ENCODE peak calls at places on chromosomes 3 and 15, in eight cellular contexts. T is adrenal gland, Y is breast epithelium, X is esophagus squamous epithelium, K is ovary, O is stomach, Z is thyroid gland, V is IMR-90. A is an unnamed sample.

GRCh38 chr3:45870099-45870498 is 16.2 kb upstream of the CCR9 start:
- DNase-seq in Z (no peak), V (no peak), O (no peak), K (no peak), Y (no peak), T (no peak), X (no peak), A (no peak)

GRCh38 chr3:184040010-184040409 is 8.5 kb downstream of the HTR3D start:
- DNase-seq in Y (no peak), K (no peak), O (peak; percentile 29), Z (no peak), V (peak; percentile 47), X (no peak), T (peak; percentile 23), A (peak; percentile 17)

GRCh38 chr3:169162107-169162506 is 501.4 kb downstream of the MECOM start:
- DNase-seq in X (no peak), Y (no peak), T (no peak), Z (no peak), O (no peak), K (no peak), V (no peak), A (no peak)

GRCh38 chr3:180467177-180467576 is 134.8 kb upstream of the TTC14 start:
- DNase-seq in X (no peak), O (no peak), K (no peak), T (no peak), Z (no peak), Y (no peak), V (no peak), A (no peak)

GRCh38 chr3:62131620-62132019 is 241.7 kb downstream of the FEZF2 start:
- DNase-seq in Y (no peak), V (peak; percentile 11), K (no peak), O (no peak), T (no peak), X (no peak), Z (no peak), A (no peak)

GRCh38 chr15:50813865-50814264 is 48.4 kb upstream of the SPPL2A start:
- DNase-seq in X (no peak), Y (no peak), Z (no peak), K (no peak), O (no peak), T (no peak), V (no peak), A (no peak)

GRCh38 chr15:56038015-56038414 is 44.6 kb upstream of the NEDD4 start:
- DNase-seq in Z (no peak), K (no peak), V (peak; percentile 67), O (no peak), T (no peak), Y (no peak), X (no peak), A (no peak)

GRCh38 chr15:63554337-63554927 is 42.8 kb upstream of the FBXL22 start:
- DNase-seq in T (no peak), V (peak; percentile 27), X (no peak), Z (no peak), Y (no peak), O (no peak), K (no peak), A (no peak)

GRCh38 chr3:55698826-55699225 is 211.7 kb upstream of the WNT5A start:
- DNase-seq in X (no peak), V (peak; percentile 68), K (no peak), O (no peak), T (no peak), Y (no peak), Z (no peak), A (no peak)

GRCh38 chr3:133742351-133743091 is 3.7 kb upstream of the TF start:
- DNase-seq in O (no peak), V (peak; percentile 29), K (no peak), T (no peak), Y (no peak), X (no peak), Z (no peak), A (peak; percentile 41)

GRCh38 chr15:38299216-38299615 is 46.6 kb downstream of the SPRED1 start:
- DNase-seq in O (no peak), Z (no peak), Y (no peak), K (no peak), V (peak; percentile 84), X (no peak), T (no peak), A (no peak)

GRCh38 chr3:188656196-188656982 is 502.4 kb downstream of the LPP start:
- DNase-seq in X (no peak), Y (no peak), O (no peak), T (no peak), K (no peak), Z (no peak), V (peak; percentile 61), A (no peak)

GRCh38 chr3:150490212-150490611 is 56.1 kb downstream of the SERP1 start:
- DNase-seq in Y (no peak), O (no peak), T (no peak), X (no peak), V (no peak), K (no peak), Z (no peak), A (no peak)

GRCh38 chr3:66468016-66468735 is 32.6 kb downstream of the LRIG1 start:
- DNase-seq in V (peak; percentile 41), Y (no peak), X (no peak), Z (no peak), K (no peak), O (no peak), T (no peak), A (no peak)

GRCh38 chr3:77668398-77668797 is 628.5 kb downstream of the ROBO2 start:
- DNase-seq in X (no peak), Y (no peak), V (no peak), Z (no peak), T (no peak), K (no peak), O (no peak), A (no peak)

GRCh38 chr3:134362670-134363380 is 11.4 kb downstream of the AMOTL2 start:
- DNase-seq in X (no peak), Y (peak; percentile 24), O (no peak), V (no peak), Z (peak; percentile 12), T (no peak), K (no peak), A (no peak)

GRCh38 chr3:124529826-124530571 is 200.3 kb upstream of the UMPS start:
- DNase-seq in O (no peak), K (no peak), Y (no peak), T (peak; percentile 23), X (no peak), Z (no peak), V (no peak), A (no peak)

GRCh38 chr3:167008765-167009164 is 371.3 kb downstream of the ZBBX start:
- DNase-seq in K (no peak), V (no peak), X (no peak), O (no peak), Z (no peak), T (no peak), Y (no peak), A (no peak)

GRCh38 chr3:40292637-40293036 is 16.9 kb upstream of the EIF1B start:
- DNase-seq in T (no peak), O (no peak), Y (no peak), V (no peak), X (no peak), K (no peak), Z (no peak), A (no peak)

GRCh38 chr3:150069158-150069536 is 98.5 kb upstream of the PFN2 start:
- DNase-seq in Z (no peak), T (no peak), V (peak; percentile 48), O (no peak), K (no peak), Y (no peak), X (no peak), A (no peak)

GRCh38 chr3:87268646-87269211 is 7.7 kb downstream of the POU1F1 start:
- DNase-seq in K (no peak), X (no peak), Z (no peak), O (no peak), T (no peak), V (peak; percentile 3), Y (no peak), A (no peak)

GRCh38 chr3:26368312-26368711 is 254.3 kb upstream of the LRRC3B start:
- DNase-seq in O (no peak), Y (no peak), Z (no peak), T (no peak), V (no peak), X (no peak), K (no peak), A (no peak)

GRCh38 chr3:155217591-155217990 is 75.9 kb downstream of the STRIT1 start:
- DNase-seq in K (no peak), O (no peak), V (peak; percentile 58), Z (no peak), T (no peak), X (no peak), Y (no peak), A (no peak)

GRCh38 chr3:113277886-113278598 is 66.7 kb downstream of the BOC start:
- DNase-seq in K (no peak), T (no peak), Y (no peak), X (no peak), O (no peak), V (no peak), Z (no peak), A (no peak)

GRCh38 chr3:142481196-142481595 is 33.4 kb upstream of the XRN1 start:
- DNase-seq in Y (no peak), O (no peak), T (no peak), X (no peak), V (no peak), K (no peak), Z (no peak), A (no peak)

GRCh38 chr3:94336076-94336741 is 273.3 kb downstream of the NSUN3 start:
- DNase-seq in Z (no peak), V (peak; percentile 70), O (no peak), X (no peak), Y (no peak), T (no peak), K (no peak), A (no peak)

GRCh38 chr3:194928183-194928736 is 242.6 kb downstream of the FAM43A start:
- DNase-seq in Z (no peak), O (no peak), T (no peak), X (no peak), Y (no peak), V (peak; percentile 61), K (no peak), A (no peak)

GRCh38 chr3:119562307-119562961 is 3.0 kb upstream of the CD80 start:
- DNase-seq in K (no peak), O (no peak), Z (no peak), X (no peak), T (no peak), V (no peak), Y (no peak), A (no peak)
- TF ChIP-seq POLR2A in K (no peak), O (no peak), Z (no peak), X (no peak), T (no peak), V (no peak), Y (no peak), A (no peak)

GRCh38 chr3:159840900-159841299 is 147.7 kb upstream of the IL12A start:
- DNase-seq in K (no peak), Z (no peak), V (no peak), T (no peak), X (no peak), O (no peak), Y (no peak), A (no peak)
- H3K4me3 ChIP-seq in K (no peak overlapping the region), Z (no peak overlapping the region), V (no peak overlapping the region), T (no peak overlapping the region), X (no peak overlapping the region), O (no peak overlapping the region), Y (no peak overlapping the region), A (no peak overlapping the region)

GRCh38 chr3:47641739-47642138 is 63.1 kb upstream of the CSPG5 start:
- DNase-seq in X (no peak), K (no peak), V (no peak), Z (no peak), Y (no peak), O (no peak), T (no peak), A (no peak)
- TF ChIP-seq POLR2A in X (no peak), K (no peak), V (no peak), Z (no peak), Y (no peak), O (no peak), T (no peak), A (no peak)

GRCh38 chr3:11770105-11770476 is 76.6 kb downstream of the TAMM41 start:
- DNase-seq in Y (no peak), T (no peak), X (no peak), O (no peak), Z (no peak), V (no peak), K (no peak), A (no peak)
- H3K4me3 ChIP-seq in Y (no peak overlapping the region), T (no peak overlapping the region), X (no peak overlapping the region), O (no peak overlapping the region), Z (no peak overlapping the region), V (no peak overlapping the region), K (no peak overlapping the region), A (no peak overlapping the region)